ENCODE peak calls at places on chromosomes 3 and 15, in ten cellular contexts. G is stimulated activated CD8-positive, alpha-beta memory T cell treated with anti-CD3 and anti-CD28 coated beads, Interleukin-7, amount 100 ng/mL, for 1 hour; Q is M059J; M is MCF 10A; L is NCI-H1092 treated with DMSO at 0.1 percent for 48 hours; R is PC-3; W is heart left ventricle; H is ACHN; P is Karpas-422; E is OCI-LY7. O is an unnamed sample.

GRCh38 chr3:172280406-172281051 is 167.7 kb downstream of the GHSR start:
- DNase-seq in L (no peak), W (no peak), E (no peak), H (peak; percentile 41), R (no peak), G (no peak), M (no peak), P (no peak), Q (peak; percentile 77), O (no peak)

GRCh38 chr15:72199721-72200212 is 2.2 kb upstream of the GRAMD2A start:
- DNase-seq in W (peak; percentile 79), L (peak; percentile 43), Q (peak; percentile 78), G (peak; percentile 52), M (peak; percentile 86), E (peak; percentile 72), R (peak; percentile 77), H (peak; percentile 75), P (peak; percentile 88), O (peak; percentile 88)

GRCh38 chr15:80059786-80060489 is 462 bp downstream of the ZFAND6 start:
- DNase-seq in Q (peak; percentile 70), L (no peak), R (peak; percentile 51), G (peak; percentile 8), P (peak; percentile 90), M (peak; percentile 54), E (peak; percentile 86), W (peak; percentile 83), H (peak; percentile 68), O (no peak)

GRCh38 chr15:82647045-82647834 is at the start of gene CPEB1:
- DNase-seq in Q (peak; percentile 28), L (peak; percentile 12), E (no peak), W (peak; percentile 46), R (no peak), P (no peak), G (peak; percentile 16), M (no peak), H (peak; percentile 28), O (no peak)

GRCh38 chr15:79168922-79169322 is 78.3 kb upstream of the RASGRF1 start:
- DNase-seq in L (peak; percentile 6), G (no peak), E (no peak), P (peak; percentile 53), R (peak; percentile 18), H (peak; percentile 56), Q (peak; percentile 47), M (peak; percentile 31), W (peak; percentile 34), O (peak; percentile 40)

GRCh38 chr3:29516164-29516563 is 235.3 kb downstream of the RBMS3 start:
- DNase-seq in W (no peak), H (no peak), P (no peak), E (no peak), M (peak; percentile 25), Q (peak; percentile 13), R (no peak), L (no peak), G (no peak), O (no peak)

GRCh38 chr3:164375538-164375937 is 702.8 kb downstream of the SI start:
- DNase-seq in L (no peak), G (no peak), E (no peak), M (peak; percentile 9), R (no peak), P (no peak), Q (no peak), W (no peak), H (no peak), O (no peak)

GRCh38 chr15:67125589-67126502 is 60.4 kb downstream of the SMAD3 start:
- DNase-seq in Q (peak; percentile 98), E (no peak), G (no peak), R (peak; percentile 92), W (peak; percentile 81), H (peak; percentile 84), M (peak; percentile 97), P (no peak), L (no peak), O (peak; percentile 54)

GRCh38 chr3:128146201-128146600 is 7.1 kb upstream of the EEFSEC start:
- DNase-seq in L (no peak), Q (no peak), R (no peak), M (no peak), G (no peak), P (no peak), H (no peak), W (no peak), E (no peak), O (no peak)

GRCh38 chr3:64473476-64473875 is 214.3 kb downstream of the ADAMTS9 start:
- DNase-seq in M (no peak), G (no peak), H (no peak), R (no peak), L (no peak), E (no peak), P (no peak), W (no peak), Q (peak; percentile 3), O (no peak)